ENCODE peak calls at places on chromosomes 11 and 22, in ten cellular contexts. Q, S, L, R, T, M, X, W, O and A are unnamed samples.

GRCh38 chr11:97614571-97614970 is 1224.8 kb downstream of the JRKL start:
- DNase-seq in X (no peak), S (no peak), R (no peak), Q (no peak), W (no peak), O (no peak), L (peak; percentile 41), M (no peak), T (no peak), A (no peak)

GRCh38 chr11:113462830-113463229 is 12.4 kb downstream of the DRD2 start:
- DNase-seq in L (no peak), Q (no peak), T (no peak), O (no peak), W (no peak), M (no peak), S (no peak), R (no peak), X (no peak), A (no peak)

GRCh38 chr11:62599909-62600308 is 1.8 kb downstream of the MTA2 start:
- DNase-seq in S (no peak), T (no peak), O (no peak), Q (no peak), X (no peak), R (no peak), L (no peak), M (no peak), W (no peak), A (no peak)

GRCh38 chr22:24437820-24438328 is 10.5 kb downstream of the ADORA2A start:
- DNase-seq in M (peak; percentile 35), X (no peak), S (no peak), Q (peak; percentile 80), W (peak; percentile 63), O (no peak), T (peak; percentile 89), R (no peak), L (no peak), A (no peak)

GRCh38 chr11:63553759-63554158 is 9.4 kb downstream of the PLAAT2 start:
- DNase-seq in W (peak; percentile 22), R (no peak), T (peak; percentile 65), X (peak; percentile 72), L (no peak), M (peak; percentile 71), O (no peak), Q (no peak), S (no peak), A (no peak)

GRCh38 chr11:18091731-18092130 is 14.2 kb downstream of the SAAL1 start:
- DNase-seq in M (no peak), W (peak; percentile 4), L (no peak), O (no peak), X (no peak), S (no peak), Q (no peak), R (no peak), T (no peak), A (no peak)

GRCh38 chr11:68962527-68963250 is 18.1 kb downstream of the MRGPRD start:
- DNase-seq in X (no peak), R (no peak), T (no peak), W (no peak), L (no peak), M (peak; percentile 9), O (no peak), S (peak; percentile 32), Q (no peak), A (no peak)

GRCh38 chr11:27296406-27296994 is 66.5 kb downstream of the CCDC34 start:
- DNase-seq in O (peak; percentile 51), X (no peak), R (no peak), Q (peak; percentile 76), T (peak; percentile 46), W (peak; percentile 74), L (no peak), M (no peak), S (peak; percentile 46), A (no peak)

GRCh38 chr11:77345621-77346020 is 44.1 kb upstream of the GDPD4 start:
- DNase-seq in X (no peak), O (no peak), S (no peak), T (no peak), L (no peak), M (no peak), W (no peak), Q (peak; percentile 48), R (no peak), A (no peak)

GRCh38 chr11:121930004-121930965 is 185.7 kb downstream of the BLID start:
- DNase-seq in X (no peak), L (no peak), S (peak; percentile 15), Q (peak; percentile 82), M (no peak), R (no peak), T (no peak), W (no peak), O (peak; percentile 75), A (no peak)

GRCh38 chr11:105612766-105613165 is 2.9 kb downstream of the GRIA4 start:
- DNase-seq in R (no peak), S (no peak), O (no peak), T (no peak), M (no peak), X (no peak), W (no peak), Q (no peak), L (no peak), A (no peak)

GRCh38 chr11:44737222-44737621 is 10.5 kb downstream of the TSPAN18 start:
- DNase-seq in W (no peak), X (no peak), S (no peak), L (no peak), T (no peak), R (no peak), O (no peak), M (no peak), Q (no peak), A (no peak)

GRCh38 chr22:46336119-46337078 is 885 bp downstream of the TRMU start:
- DNase-seq in L (no peak), O (no peak), S (no peak), R (no peak), M (no peak), X (no peak), T (peak; percentile 27), W (peak; percentile 4), Q (peak; percentile 12), A (no peak)

GRCh38 chr11:103601230-103601846 is 435.1 kb upstream of the DDI1 start:
- DNase-seq in W (peak; percentile 88), L (no peak), M (peak; percentile 4), S (peak; percentile 74), X (no peak), R (no peak), O (peak; percentile 2), Q (peak; percentile 48), T (peak; percentile 36), A (peak; percentile 39)